ENCODE peak calls at places on chromosomes 12 and 14, in seven cellular contexts. B is H9, X is AG10803, T is esophagus squamous epithelium, F is nucleus accumbens, P is left ventricle myocardium superior, C is T-helper 1 cell. G is an unnamed sample.

GRCh38 chr14:100535287-100536131 is 51.7 kb downstream of the BEGAIN start:
- DNase-seq in C (no peak), B (peak), X (no peak), T (no peak), F (no peak), P (peak), G (no peak)

GRCh38 chr12:80166751-80167150 is 67.4 kb downstream of the OTOGL start:
- DNase-seq in C (no peak), B (no peak), X (no peak), T (no peak), F (no peak), P (no peak), G (no peak)

GRCh38 chr12:66188584-66189475 is at the start of gene IRAK3:
- DNase-seq in B (peak), F (no peak), C (no peak), X (peak), T (peak), P (peak), G (peak)

GRCh38 chr12:1532796-1533195 is 61.6 kb downstream of the FBXL14 start:
- DNase-seq in P (no peak), B (no peak), T (no peak), C (no peak), X (peak), F (no peak), G (no peak)

GRCh38 chr12:93841671-93842070 is 164.5 kb downstream of the CRADD start:
- DNase-seq in B (no peak), T (no peak), X (no peak), C (no peak), F (no peak), P (no peak), G (no peak)

GRCh38 chr12:32089156-32089950 is 17.3 kb upstream of the BICD1 start:
- DNase-seq in B (peak), P (no peak), X (peak), C (no peak), T (no peak), F (no peak), G (no peak)

GRCh38 chr12:124837958-124838803 is 25.5 kb downstream of the SCARB1 start:
- DNase-seq in C (no peak), T (no peak), X (peak), P (peak), F (peak), B (no peak), G (peak)

GRCh38 chr12:123714302-123714627 is 2.1 kb downstream of the ATP6V0A2 start:
- DNase-seq in B (no peak), F (no peak), C (no peak), X (no peak), T (no peak), P (no peak), G (no peak)

GRCh38 chr12:118404876-118405521 is 28.6 kb downstream of the SUDS3 start:
- DNase-seq in B (peak), X (peak), C (peak), P (peak), T (no peak), F (no peak), G (peak)

GRCh38 chr12:72201457-72201856 is 70.7 kb upstream of the TRHDE start:
- DNase-seq in P (no peak), C (no peak), B (no peak), F (no peak), X (no peak), T (no peak), G (no peak)

GRCh38 chr14:91246051-91246852 is 1.7 kb upstream of the GPR68 start:
- DNase-seq in T (no peak), B (no peak), F (no peak), C (peak), X (no peak), P (no peak), G (no peak)

GRCh38 chr12:27542628-27543027 is 18.6 kb downstream of the PPFIBP1 start:
- DNase-seq in X (peak), P (no peak), F (no peak), B (no peak), C (no peak), T (no peak), G (no peak)

GRCh38 chr12:65892905-65893304 is 68.6 kb downstream of the HMGA2 start:
- DNase-seq in B (no peak), F (no peak), P (no peak), T (no peak), X (peak), C (no peak), G (no peak)

GRCh38 chr14:68814376-68815287 is 21.8 kb upstream of the ZFP36L1 start:
- DNase-seq in C (peak), F (no peak), X (peak), B (peak), T (no peak), P (peak), G (no peak)

GRCh38 chr14:91870001-91870400 is 2.7 kb upstream of the TC2N start:
- DNase-seq in B (no peak), P (no peak), T (no peak), X (no peak), F (no peak), C (peak), G (no peak)

GRCh38 chr14:91373591-91374245 is 43.9 kb downstream of the CCDC88C start:
- DNase-seq in T (no peak), X (no peak), B (no peak), F (no peak), C (no peak), P (no peak), G (no peak)

GRCh38 chr12:29681370-29681769 is 102.4 kb downstream of the TMTC1 start:
- DNase-seq in C (no peak), F (no peak), P (no peak), T (no peak), B (no peak), X (no peak), G (no peak)

GRCh38 chr14:55519473-55520080 is 60.4 kb upstream of the KTN1 start:
- DNase-seq in T (no peak), X (no peak), P (no peak), C (no peak), B (no peak), F (no peak), G (no peak)

GRCh38 chr12:6691473-6691872 is 2.3 kb upstream of the ZNF384 start:
- DNase-seq in P (no peak), F (no peak), T (no peak), X (peak), C (no peak), B (no peak), G (no peak)

GRCh38 chr14:57295261-57295660 is 26.5 kb downstream of the AP5M1 start:
- DNase-seq in X (no peak), P (no peak), F (no peak), B (no peak), C (no peak), T (no peak), G (no peak)

GRCh38 chr12:726281-727140 is 25.9 kb upstream of the WNK1 start:
- DNase-seq in T (no peak), B (no peak), X (peak), P (no peak), F (no peak), C (no peak), G (no peak)

GRCh38 chr12:10213168-10214130 is 772 bp downstream of the GABARAPL1 start:
- DNase-seq in X (peak), F (peak), T (no peak), B (peak), C (peak), P (peak), G (peak)

GRCh38 chr12:19915392-19916192 is 452.7 kb upstream of the PDE3A start:
- DNase-seq in X (peak), F (no peak), T (no peak), B (no peak), C (no peak), P (no peak), G (no peak)

GRCh38 chr14:65599375-65599774 is 186.8 kb downstream of the FUT8 start:
- DNase-seq in T (no peak), X (peak), B (no peak), P (no peak), F (no peak), C (no peak), G (no peak)

GRCh38 chr14:21026988-21027315 is 2.1 kb upstream of the NDRG2 start:
- DNase-seq in C (no peak), B (no peak), T (no peak), F (no peak), X (no peak), P (peak), G (no peak)

GRCh38 chr12:107441906-107442305 is 243.7 kb upstream of the PWP1 start:
- DNase-seq in X (peak), T (no peak), B (no peak), C (no peak), P (no peak), F (no peak), G (no peak)

GRCh38 chr14:55071051-55071450 is 19.6 kb downstream of the MAPK1IP1L start:
- DNase-seq in C (no peak), X (no peak), P (no peak), B (no peak), T (no peak), F (no peak), G (no peak)

G was measured in HuH-7.5.